ENCODE peak calls at places on chromosome 22, in four cellular contexts. E is NCI-H1105 treated with DMSO at 0.1 percent for 48 hours, Z is astrocyte of the cerebellum, T is heart left ventricle. F is an unnamed sample.

GRCh38 chr22:48492371-48493320 is 1335.0 kb downstream of the BRD1 start:
- DNase-seq in Z (peak), E (peak), T (no peak), F (peak)

GRCh38 chr22:37534445-37534844 is 15.2 kb upstream of the CARD10 start:
- DNase-seq in T (no peak), Z (no peak), E (no peak), F (no peak)

GRCh38 chr22:31892080-31892433 is 52.3 kb upstream of the YWHAH start:
- DNase-seq in T (no peak), Z (no peak), E (no peak), F (no peak)

GRCh38 chr22:43946391-43946680 is 8.9 kb upstream of the SAMM50 start:
- DNase-seq in Z (no peak), E (no peak), T (no peak), F (peak)

GRCh38 chr22:42881298-42881697 is 24.2 kb upstream of the ARFGAP3 start:
- DNase-seq in E (no peak), T (no peak), Z (no peak), F (no peak)

GRCh38 chr22:37623075-37624016 is 14.7 kb downstream of the GGA1 start:
- DNase-seq in E (peak), T (no peak), Z (no peak), F (no peak)

GRCh38 chr22:47203554-47203991 is 441.1 kb downstream of the TBC1D22A start:
- DNase-seq in E (no peak), T (no peak), Z (no peak), F (no peak)

GRCh38 chr22:44129614-44129976 is 51.1 kb upstream of the PARVG start:
- DNase-seq in E (no peak), T (no peak), Z (no peak), F (no peak)

GRCh38 chr22:19811811-19812771 is 42.6 kb downstream of the GNB1L start:
- DNase-seq in Z (no peak), E (no peak), T (no peak), F (no peak)

GRCh38 chr22:36541831-36542391 is 12.9 kb upstream of the EIF3D start:
- DNase-seq in Z (peak), E (no peak), T (no peak), F (peak)

GRCh38 chr22:36916034-36916433 is 2.6 kb downstream of the CSF2RB start:
- DNase-seq in T (no peak), E (no peak), Z (no peak), F (no peak)

GRCh38 chr22:43474161-43475101 is 62.6 kb downstream of the MPPED1 start:
- DNase-seq in T (no peak), Z (no peak), E (no peak), F (no peak)

GRCh38 chr22:35611200-35611890 is 5.8 kb downstream of the MB start:
- DNase-seq in Z (no peak), T (no peak), E (no peak), F (peak)

GRCh38 chr22:37020192-37020479 is 594 bp downstream of the MPST start:
- DNase-seq in T (no peak), E (peak), Z (no peak), F (no peak)

GRCh38 chr22:38699784-38700183 is 959 bp downstream of the JOSD1 start:
- DNase-seq in E (no peak), T (no peak), Z (no peak), F (no peak)

GRCh38 chr22:40383905-40384304 is 13.5 kb downstream of the SGSM3 start:
- DNase-seq in E (no peak), Z (no peak), T (no peak), F (no peak)

GRCh38 chr22:35330258-35330861 is 30.7 kb downstream of the TOM1 start:
- DNase-seq in E (no peak), Z (peak), T (peak), F (no peak)

GRCh38 chr22:37258005-37258790 is 14.1 kb upstream of the RAC2 start:
- DNase-seq in T (no peak), Z (no peak), E (no peak), F (peak)

GRCh38 chr22:29873943-29874342 is 9.0 kb upstream of the MTMR3 start:
- DNase-seq in T (no peak), Z (no peak), E (no peak), F (no peak)

GRCh38 chr22:26568207-26568706 is 21.7 kb downstream of the TPST2 start:
- DNase-seq in T (no peak), E (no peak), Z (no peak), F (no peak)

GRCh38 chr22:36608987-36609386 is 80.0 kb upstream of the EIF3D start:
- DNase-seq in T (no peak), E (no peak), Z (no peak), F (no peak)

GRCh38 chr22:30453731-30454510 is 17.9 kb downstream of the SEC14L3 start:
- DNase-seq in T (no peak), E (peak), Z (no peak), F (no peak)

GRCh38 chr22:47498969-47499368 is 736.5 kb downstream of the TBC1D22A start:
- DNase-seq in T (no peak), Z (no peak), E (no peak), F (no peak)

F was measured in chondrocyte.